ENCODE peak calls at places on chromosomes 12 and 14, in five cellular contexts. I, H, P, U and K are unnamed samples.

GRCh38 chr12:58919271-58920101 is 818 bp downstream of the LRIG3 start:
- DNase-seq in I (peak; percentile 62), H (peak; percentile 30), P (peak; percentile 80), U (no peak), K (peak; percentile 9)

GRCh38 chr12:88889326-88890110 is 309.2 kb upstream of the KITLG start:
- DNase-seq in I (no peak), H (no peak), P (no peak), U (peak; percentile 16), K (no peak)

GRCh38 chr14:36940476-36940875 is 231.9 kb downstream of the SLC25A21 start:
- DNase-seq in I (no peak), H (no peak), P (no peak), U (no peak), K (no peak)

GRCh38 chr14:105477659-105478623 is 3.3 kb downstream of the CRIP2 start:
- DNase-seq in I (no peak), H (no peak), P (peak; percentile 79), U (no peak), K (no peak)

GRCh38 chr12:121069206-121069605 is 30.2 kb upstream of the OASL start:
- DNase-seq in I (no peak), H (no peak), P (no peak), U (no peak), K (no peak)

GRCh38 chr12:64099430-64099829 is 122.7 kb downstream of the KICS2 start:
- DNase-seq in I (peak; percentile 77), H (peak; percentile 35), P (no peak), U (peak; percentile 76), K (no peak)

GRCh38 chr14:50954811-50955372 is 10.6 kb upstream of the PYGL start:
- DNase-seq in I (peak; percentile 78), H (peak; percentile 46), P (peak; percentile 59), U (peak; percentile 59), K (peak; percentile 27)

GRCh38 chr14:100056964-100057817 is 8.0 kb upstream of the EVL start:
- DNase-seq in I (no peak), H (peak; percentile 22), P (no peak), U (no peak), K (no peak)

GRCh38 chr12:114347861-114348260 is 58.1 kb downstream of the TBX5 start:
- DNase-seq in I (no peak), H (no peak), P (no peak), U (no peak), K (no peak)

GRCh38 chr14:57982802-57983201 is 116.9 kb upstream of the SLC35F4 start:
- DNase-seq in I (no peak), H (no peak), P (peak; percentile 89), U (no peak), K (no peak)